ENCODE peak calls at places on chromosomes 4 and X, in six cellular contexts. One of them, this sample, is unnamed.

GRCh38 chrX:38452603-38453002 is 100.2 kb downstream of the OTC start:
- DNase-seq in GM23248: no peak
- DNase-seq in GM23338: no peak
- DNase-seq in PC-3: no peak
- DNase-seq in MM.1S: no peak
- DNase-seq in SK-N-SH: no peak
- DNase-seq in this sample: no peak

GRCh38 chr4:109562457-109563237 is 2.6 kb downstream of the MCUB start:
- DNase-seq in GM23248: no peak
- DNase-seq in GM23338: no peak
- DNase-seq in PC-3: no peak
- DNase-seq in MM.1S: no peak
- DNase-seq in SK-N-SH: no peak
- DNase-seq in this sample: no peak

GRCh38 chr4:121189811-121190210 is 25.7 kb upstream of the TNIP3 start:
- DNase-seq in GM23248: no peak
- DNase-seq in GM23338: no peak
- DNase-seq in PC-3: no peak
- DNase-seq in MM.1S: peak; percentile 88
- DNase-seq in SK-N-SH: no peak
- DNase-seq in this sample: no peak

GRCh38 chrX:45134303-45134702 is 66.4 kb downstream of the DIPK2B start:
- DNase-seq in GM23248: no peak
- DNase-seq in GM23338: no peak
- DNase-seq in PC-3: no peak
- DNase-seq in MM.1S: no peak
- DNase-seq in SK-N-SH: no peak
- DNase-seq in this sample: no peak

GRCh38 chr4:25351777-25352421 is 25.2 kb upstream of the ANAPC4 start:
- DNase-seq in GM23248: peak; percentile 73
- DNase-seq in GM23338: peak; percentile 26
- DNase-seq in PC-3: peak; percentile 57
- DNase-seq in MM.1S: no peak
- DNase-seq in SK-N-SH: no peak
- DNase-seq in this sample: no peak

GRCh38 chr4:15562114-15562513 is 92.4 kb downstream of the CC2D2A start:
- DNase-seq in GM23248: no peak
- DNase-seq in GM23338: no peak
- DNase-seq in PC-3: no peak
- DNase-seq in MM.1S: no peak
- DNase-seq in SK-N-SH: no peak
- DNase-seq in this sample: no peak

GRCh38 chrX:131279617-131280016 is 9.5 kb downstream of the IGSF1 start:
- DNase-seq in GM23248: no peak
- DNase-seq in GM23338: peak; percentile 37
- DNase-seq in PC-3: no peak
- DNase-seq in MM.1S: no peak
- DNase-seq in SK-N-SH: no peak
- DNase-seq in this sample: no peak

GRCh38 chrX:114065612-114066178 is 518.2 kb upstream of the HTR2C start:
- DNase-seq in GM23248: no peak
- DNase-seq in GM23338: no peak
- DNase-seq in PC-3: no peak
- DNase-seq in MM.1S: no peak
- DNase-seq in SK-N-SH: no peak
- DNase-seq in this sample: no peak

GRCh38 chr4:171186700-171187099 is 626.5 kb upstream of the GALNTL6 start:
- DNase-seq in GM23248: no peak
- DNase-seq in GM23338: peak; percentile 27
- DNase-seq in PC-3: no peak
- DNase-seq in MM.1S: peak; percentile 9
- DNase-seq in SK-N-SH: no peak
- DNase-seq in this sample: no peak

GRCh38 chr4:175419120-175419774 is 392.8 kb downstream of the GPM6A start:
- DNase-seq in GM23248: peak; percentile 96
- DNase-seq in GM23338: no peak
- DNase-seq in PC-3: peak; percentile 90
- DNase-seq in MM.1S: no peak
- DNase-seq in SK-N-SH: no peak
- DNase-seq in this sample: peak; percentile 9

GRCh38 chr4:125550769-125551168 is 236.0 kb downstream of the FAT4 start:
- DNase-seq in GM23248: no peak
- DNase-seq in GM23338: no peak
- DNase-seq in PC-3: no peak
- DNase-seq in MM.1S: no peak
- DNase-seq in SK-N-SH: no peak
- DNase-seq in this sample: no peak

GRCh38 chr4:85783483-85783882 is 308.5 kb downstream of the ARHGAP24 start:
- DNase-seq in GM23248: peak; percentile 95
- DNase-seq in GM23338: no peak
- DNase-seq in PC-3: peak; percentile 63
- DNase-seq in MM.1S: no peak
- DNase-seq in SK-N-SH: no peak
- DNase-seq in this sample: no peak

GRCh38 chr4:16265820-16266219 is 39.5 kb upstream of the TAPT1 start:
- DNase-seq in GM23248: no peak
- DNase-seq in GM23338: no peak
- DNase-seq in PC-3: no peak
- DNase-seq in MM.1S: no peak
- DNase-seq in SK-N-SH: no peak
- DNase-seq in this sample: no peak

GRCh38 chrX:23656684-23657083 is 10.6 kb upstream of the PRDX4 start:
- DNase-seq in GM23248: peak; percentile 36
- DNase-seq in GM23338: no peak
- DNase-seq in PC-3: peak; percentile 24
- DNase-seq in MM.1S: no peak
- DNase-seq in SK-N-SH: no peak
- DNase-seq in this sample: no peak
- H3K9me2 ChIP-seq in GM23248: no peaks in the 10 kb centered on the region
- H3K9me2 ChIP-seq in GM23338: peaks cover 4% of the 10 kb centered on the region
- H3K9me2 ChIP-seq in PC-3: no peaks in the 10 kb centered on the region
- H3K9me2 ChIP-seq in MM.1S: no peaks in the 10 kb centered on the region
- H3K9me2 ChIP-seq in SK-N-SH: no peaks in the 10 kb centered on the region
- H3K9me2 ChIP-seq in this sample: no peaks in the 10 kb centered on the region

DNA sequence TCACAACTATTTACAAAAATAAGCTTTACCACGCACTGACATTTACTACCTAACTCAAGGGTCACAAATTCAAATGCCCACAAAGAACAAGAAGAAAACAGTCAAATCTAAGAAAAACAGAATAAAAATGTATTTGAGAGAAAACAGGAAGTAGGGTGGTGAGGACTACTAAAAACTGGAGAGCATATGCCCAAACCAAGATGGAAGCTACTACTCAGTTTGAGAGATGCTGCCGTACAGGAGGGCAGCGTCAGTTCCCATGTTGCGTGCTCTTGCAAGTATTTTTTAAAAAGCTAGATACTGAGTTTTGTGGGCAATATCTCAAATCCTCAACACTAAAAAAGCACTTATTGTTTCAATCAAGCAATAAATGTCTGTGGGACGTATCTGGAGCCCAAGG is 16.2 kb downstream of the HNRNPD start:
- DNase-seq in GM23248: no peak
- DNase-seq in GM23338: no peak
- DNase-seq in PC-3: no peak
- DNase-seq in MM.1S: no peak
- DNase-seq in SK-N-SH: no peak
- DNase-seq in this sample: no peak
- H3F3A ChIP-seq in GM23248: peaks cover 29% of the 10 kb centered on the region
- H3F3A ChIP-seq in GM23338: peaks cover 5% of the 10 kb centered on the region
- H3F3A ChIP-seq in PC-3: no peaks in the 10 kb centered on the region
- H3F3A ChIP-seq in MM.1S: peaks cover 27% of the 10 kb centered on the region
- H3F3A ChIP-seq in SK-N-SH: peaks cover 33% of the 10 kb centered on the region
- H3F3A ChIP-seq in this sample: peaks cover 43% of the 10 kb centered on the region

DNA sequence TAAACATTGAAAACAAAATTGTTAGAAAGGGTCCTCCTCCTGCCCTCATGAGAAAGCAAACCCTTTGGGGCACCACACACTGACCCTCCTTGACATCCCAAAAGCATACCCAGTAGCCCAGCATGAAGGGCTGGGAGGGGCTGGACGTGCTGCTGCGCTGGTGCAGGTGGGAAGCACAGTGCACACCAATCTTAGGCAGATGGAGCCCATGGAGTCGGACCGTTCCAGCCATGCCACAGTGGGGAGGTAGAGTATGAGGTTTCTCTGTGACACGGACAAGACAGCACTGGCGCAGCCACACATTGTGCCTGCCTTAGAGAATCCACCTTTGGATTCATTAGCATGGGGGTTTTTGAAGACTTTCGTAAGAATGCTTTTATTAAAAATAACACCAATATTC is 544.2 kb upstream of the FRG1 start:
- DNase-seq in GM23248: no peak
- DNase-seq in GM23338: no peak
- DNase-seq in PC-3: no peak
- DNase-seq in MM.1S: no peak
- DNase-seq in SK-N-SH: no peak
- DNase-seq in this sample: no peak
- H3K9me2 ChIP-seq in GM23248: no peaks in the 10 kb centered on the region
- H3K9me2 ChIP-seq in GM23338: no peaks in the 10 kb centered on the region
- H3K9me2 ChIP-seq in PC-3: no peaks in the 10 kb centered on the region
- H3K9me2 ChIP-seq in MM.1S: no peaks in the 10 kb centered on the region
- H3K9me2 ChIP-seq in SK-N-SH: no peaks in the 10 kb centered on the region
- H3K9me2 ChIP-seq in this sample: no peaks in the 10 kb centered on the region

GRCh38 chr4:185587065-185587443 is 51.7 kb upstream of the PDLIM3 start:
- DNase-seq in GM23248: no peak
- DNase-seq in GM23338: no peak
- DNase-seq in PC-3: no peak
- DNase-seq in MM.1S: no peak
- DNase-seq in SK-N-SH: no peak
- DNase-seq in this sample: no peak
- H3F3A ChIP-seq in GM23248: no peaks in the 10 kb centered on the region
- H3F3A ChIP-seq in GM23338: peaks cover 7% of the 10 kb centered on the region
- H3F3A ChIP-seq in PC-3: no peaks in the 10 kb centered on the region
- H3F3A ChIP-seq in MM.1S: peaks cover 19% of the 10 kb centered on the region
- H3F3A ChIP-seq in SK-N-SH: no peaks in the 10 kb centered on the region
- H3F3A ChIP-seq in this sample: no peaks in the 10 kb centered on the region

GRCh38 chr4:185654311-185654710 is 119.0 kb upstream of the PDLIM3 start:
- DNase-seq in GM23248: no peak
- DNase-seq in GM23338: no peak
- DNase-seq in PC-3: peak; percentile 6
- DNase-seq in MM.1S: no peak
- DNase-seq in SK-N-SH: no peak
- DNase-seq in this sample: no peak

GRCh38 chr4:185651137-185651677 is 115.9 kb upstream of the PDLIM3 start:
- DNase-seq in GM23248: no peak
- DNase-seq in GM23338: peak; percentile 62
- DNase-seq in PC-3: no peak
- DNase-seq in MM.1S: no peak
- DNase-seq in SK-N-SH: no peak
- DNase-seq in this sample: no peak

GRCh38 chr4:185648631-185649030 is 113.3 kb upstream of the PDLIM3 start:
- DNase-seq in GM23248: no peak
- DNase-seq in GM23338: no peak
- DNase-seq in PC-3: no peak
- DNase-seq in MM.1S: no peak
- DNase-seq in SK-N-SH: no peak
- DNase-seq in this sample: no peak

GRCh38 chr4:185654965-185655554 is 119.8 kb upstream of the PDLIM3 start:
- DNase-seq in GM23248: no peak
- DNase-seq in GM23338: no peak
- DNase-seq in PC-3: no peak
- DNase-seq in MM.1S: no peak
- DNase-seq in SK-N-SH: no peak
- DNase-seq in this sample: no peak

DNA sequence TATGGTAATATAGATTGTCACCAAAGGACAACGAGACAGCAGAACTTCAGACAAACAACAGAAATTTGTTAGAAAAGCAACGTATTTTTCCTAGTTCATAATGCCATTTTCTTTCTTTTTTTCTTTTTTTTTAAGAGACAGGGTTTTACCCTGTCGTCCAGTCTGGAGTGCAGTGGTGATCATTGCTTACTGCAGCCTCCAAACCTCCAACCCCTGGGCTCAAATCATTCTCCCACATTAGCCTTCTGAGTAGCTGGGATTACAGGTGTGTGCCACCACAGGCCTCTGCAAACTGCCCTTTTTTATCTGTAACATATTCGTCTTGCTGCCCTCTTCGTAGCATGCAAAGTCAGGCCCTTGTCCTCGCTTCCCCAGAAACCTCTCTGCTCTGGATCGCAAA is 116.5 kb upstream of the PDLIM3 start:
- DNase-seq in GM23248: no peak
- DNase-seq in GM23338: no peak
- DNase-seq in PC-3: no peak
- DNase-seq in MM.1S: no peak
- DNase-seq in SK-N-SH: no peak
- DNase-seq in this sample: no peak
- H3K9me2 ChIP-seq in GM23248: no peaks in the 10 kb centered on the region
- H3K9me2 ChIP-seq in GM23338: no peaks in the 10 kb centered on the region
- H3K9me2 ChIP-seq in PC-3: no peaks in the 10 kb centered on the region
- H3K9me2 ChIP-seq in MM.1S: no peaks in the 10 kb centered on the region
- H3K9me2 ChIP-seq in SK-N-SH: no peaks in the 10 kb centered on the region
- H3K9me2 ChIP-seq in this sample: no peaks in the 10 kb centered on the region

GRCh38 chr4:4853921-4854648 is 5.4 kb upstream of the MSX1 start:
- DNase-seq in GM23248: no peak
- DNase-seq in GM23338: no peak
- DNase-seq in PC-3: no peak
- DNase-seq in MM.1S: no peak
- DNase-seq in SK-N-SH: no peak
- DNase-seq in this sample: no peak

GRCh38 chr4:4854649-4855292 is 4.7 kb upstream of the MSX1 start:
- DNase-seq in GM23248: no peak
- DNase-seq in GM23338: peak; percentile 36
- DNase-seq in PC-3: no peak
- DNase-seq in MM.1S: no peak
- DNase-seq in SK-N-SH: peak; percentile 46
- DNase-seq in this sample: no peak

GRCh38 chr4:4857001-4857808 is 2.3 kb upstream of the MSX1 start:
- DNase-seq in GM23248: no peak
- DNase-seq in GM23338: no peak
- DNase-seq in PC-3: no peak
- DNase-seq in MM.1S: no peak
- DNase-seq in SK-N-SH: no peak
- DNase-seq in this sample: no peak

GRCh38 chr4:4856071-4857000 is 3.1 kb upstream of the MSX1 start:
- DNase-seq in GM23248: peak; percentile 55
- DNase-seq in GM23338: peak; percentile 69
- DNase-seq in PC-3: peak; percentile 34
- DNase-seq in MM.1S: no peak
- DNase-seq in SK-N-SH: peak; percentile 70
- DNase-seq in this sample: no peak

GRCh38 chr4:4855293-4856070 is 4.0 kb upstream of the MSX1 start:
- DNase-seq in GM23248: no peak
- DNase-seq in GM23338: peak; percentile 36
- DNase-seq in PC-3: no peak
- DNase-seq in MM.1S: no peak
- DNase-seq in SK-N-SH: no peak
- DNase-seq in this sample: no peak
- H3F3A ChIP-seq in GM23248: peaks cover 11% of the 10 kb centered on the region
- H3F3A ChIP-seq in GM23338: peaks cover 29% of the 10 kb centered on the region
- H3F3A ChIP-seq in PC-3: no peaks in the 10 kb centered on the region
- H3F3A ChIP-seq in MM.1S: no peaks in the 10 kb centered on the region
- H3F3A ChIP-seq in SK-N-SH: peaks cover 5% of the 10 kb centered on the region
- H3F3A ChIP-seq in this sample: no peaks in the 10 kb centered on the region

This sample was measured in PC-9.